ENCODE peak calls at places on chromosomes 5 and 9, in four cellular contexts. One of them, this sample, is unnamed.

GRCh38 chr9:8371686-8372085 is 572.1 kb upstream of the DMAC1 start:
- DNase-seq in HCT116: no peak
- DNase-seq in brain microvascular endothelial cell: no peak
- DNase-seq in foreskin fibroblast: no peak
- DNase-seq in this sample: no peak

GRCh38 chr9:4111233-4112000 is 188.5 kb downstream of the GLIS3 start:
- DNase-seq in HCT116: no peak
- DNase-seq in brain microvascular endothelial cell: no peak
- DNase-seq in foreskin fibroblast: peak
- DNase-seq in this sample: no peak

GRCh38 chr5:39149966-39150365 is 69.4 kb downstream of the FYB1 start:
- DNase-seq in brain microvascular endothelial cell: no peak
- DNase-seq in foreskin fibroblast: no peak
- DNase-seq in HCT116: no peak
- DNase-seq in this sample: no peak

GRCh38 chr9:99345936-99346335 is 123.9 kb downstream of the SEC61B start:
- DNase-seq in foreskin fibroblast: peak
- DNase-seq in HCT116: no peak
- DNase-seq in brain microvascular endothelial cell: peak
- DNase-seq in this sample: no peak

GRCh38 chr5:133245191-133246052 is 193.6 kb downstream of the HSPA4 start:
- DNase-seq in foreskin fibroblast: peak
- DNase-seq in brain microvascular endothelial cell: peak
- DNase-seq in HCT116: peak
- DNase-seq in this sample: peak

GRCh38 chr9:81682177-81682576 is 7.2 kb downstream of the TLE1 start:
- DNase-seq in HCT116: no peak
- DNase-seq in brain microvascular endothelial cell: no peak
- DNase-seq in foreskin fibroblast: no peak
- DNase-seq in this sample: no peak

GRCh38 chr5:63175850-63176249 is 597.2 kb downstream of the LRRC70 start:
- DNase-seq in foreskin fibroblast: no peak
- DNase-seq in HCT116: no peak
- DNase-seq in brain microvascular endothelial cell: no peak
- DNase-seq in this sample: no peak

GRCh38 chr5:68093455-68094159 is 121.9 kb upstream of the PIK3R1 start:
- DNase-seq in brain microvascular endothelial cell: no peak
- DNase-seq in HCT116: no peak
- DNase-seq in foreskin fibroblast: no peak
- DNase-seq in this sample: no peak

GRCh38 chr5:97142521-97143254 is at the start of gene LIX1:
- DNase-seq in brain microvascular endothelial cell: peak
- DNase-seq in foreskin fibroblast: peak
- DNase-seq in HCT116: no peak
- DNase-seq in this sample: peak

GRCh38 chr5:81424728-81425127 is 30.8 kb upstream of the ACOT12 start:
- DNase-seq in foreskin fibroblast: peak
- DNase-seq in HCT116: no peak
- DNase-seq in brain microvascular endothelial cell: no peak
- DNase-seq in this sample: no peak

GRCh38 chr5:96219580-96220281 is 213.3 kb downstream of the PCSK1 start:
- DNase-seq in HCT116: no peak
- DNase-seq in brain microvascular endothelial cell: peak
- DNase-seq in foreskin fibroblast: peak
- DNase-seq in this sample: no peak

GRCh38 chr9:101727621-101728524 is 10.6 kb downstream of the GRIN3A start:
- DNase-seq in brain microvascular endothelial cell: peak
- DNase-seq in HCT116: no peak
- DNase-seq in foreskin fibroblast: peak
- DNase-seq in this sample: no peak

GRCh38 chr5:44885903-44886302 is 77.2 kb downstream of the MRPS30 start:
- DNase-seq in brain microvascular endothelial cell: no peak
- DNase-seq in foreskin fibroblast: no peak
- DNase-seq in HCT116: no peak
- DNase-seq in this sample: no peak

GRCh38 chr9:72315510-72316287 is 49.3 kb downstream of the ZFAND5 start:
- DNase-seq in HCT116: no peak
- DNase-seq in foreskin fibroblast: peak
- DNase-seq in brain microvascular endothelial cell: no peak
- DNase-seq in this sample: peak

GRCh38 chr5:97229688-97230285 is 46.7 kb upstream of the RIOK2 start:
- DNase-seq in HCT116: no peak
- DNase-seq in foreskin fibroblast: peak
- DNase-seq in brain microvascular endothelial cell: peak
- DNase-seq in this sample: no peak

DNA sequence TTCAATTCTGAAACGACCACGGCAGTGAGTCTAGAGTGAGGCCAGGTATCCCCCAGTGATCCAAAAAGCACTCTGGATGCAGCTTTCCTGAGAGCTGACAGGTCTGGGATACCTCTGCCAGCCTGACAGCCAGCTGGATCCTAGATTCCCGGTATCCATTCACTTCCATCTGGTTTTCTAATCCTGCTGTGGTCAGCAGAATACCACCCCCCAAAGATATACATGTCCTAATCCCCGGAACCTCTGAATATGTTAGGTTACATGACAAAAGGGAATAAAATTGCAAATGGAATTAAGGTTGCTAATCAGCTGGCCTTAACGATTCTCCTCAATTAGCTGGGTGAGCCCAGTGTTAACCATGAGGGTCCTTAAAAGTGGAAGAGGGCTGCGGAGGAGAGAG is 1.4 kb upstream of the ZNF79 start:
- DNase-seq in HCT116: no peak
- DNase-seq in brain microvascular endothelial cell: no peak
- DNase-seq in foreskin fibroblast: no peak
- DNase-seq in this sample: no peak
- H3K4me3 ChIP-seq in HCT116: peak
- H3K4me3 ChIP-seq in brain microvascular endothelial cell: peak
- H3K4me3 ChIP-seq in foreskin fibroblast: peak
- H3K4me3 ChIP-seq in this sample: peak

GRCh38 chr9:111719541-111719940 is 58.1 kb downstream of the GNG10 start:
- DNase-seq in HCT116: no peak
- DNase-seq in brain microvascular endothelial cell: no peak
- DNase-seq in foreskin fibroblast: no peak
- DNase-seq in this sample: no peak

GRCh38 chr9:111715471-111715870 is 54.1 kb downstream of the GNG10 start:
- DNase-seq in brain microvascular endothelial cell: no peak
- DNase-seq in HCT116: no peak
- DNase-seq in foreskin fibroblast: peak
- DNase-seq in this sample: no peak

DNA sequence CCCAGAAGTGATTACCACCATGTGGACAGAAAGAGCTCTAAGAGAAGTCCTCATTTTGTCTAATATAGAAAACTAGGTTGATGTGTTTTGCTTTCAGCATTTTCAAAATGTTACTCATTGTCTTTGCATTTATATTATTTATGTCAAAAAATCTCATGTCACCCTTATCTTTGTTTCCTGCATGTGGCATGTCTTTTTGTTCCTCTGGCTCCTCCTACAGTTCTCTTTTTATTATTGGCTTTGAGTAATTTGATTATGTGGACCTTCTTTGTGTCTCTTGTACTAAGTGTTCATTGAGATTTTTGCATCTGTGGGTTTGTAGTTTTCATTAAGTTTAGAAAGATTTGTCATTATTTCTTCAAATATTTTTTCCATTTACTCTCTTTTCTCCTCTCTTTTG is 58.8 kb downstream of the GNG10 start:
- DNase-seq in HCT116: no peak
- DNase-seq in foreskin fibroblast: peak
- DNase-seq in brain microvascular endothelial cell: no peak
- DNase-seq in this sample: no peak
- H3K4me3 ChIP-seq in HCT116: no peak
- H3K4me3 ChIP-seq in foreskin fibroblast: no peak
- H3K4me3 ChIP-seq in brain microvascular endothelial cell: no peak
- H3K4me3 ChIP-seq in this sample: no peak

GRCh38 chr9:19490269-19490668 is 81.5 kb downstream of the ACER2 start:
- DNase-seq in brain microvascular endothelial cell: no peak
- DNase-seq in foreskin fibroblast: no peak
- DNase-seq in HCT116: no peak
- DNase-seq in this sample: no peak
- H3K4me3 ChIP-seq in brain microvascular endothelial cell: no peak
- H3K4me3 ChIP-seq in foreskin fibroblast: no peak
- H3K4me3 ChIP-seq in HCT116: no peak
- H3K4me3 ChIP-seq in this sample: no peak

DNA sequence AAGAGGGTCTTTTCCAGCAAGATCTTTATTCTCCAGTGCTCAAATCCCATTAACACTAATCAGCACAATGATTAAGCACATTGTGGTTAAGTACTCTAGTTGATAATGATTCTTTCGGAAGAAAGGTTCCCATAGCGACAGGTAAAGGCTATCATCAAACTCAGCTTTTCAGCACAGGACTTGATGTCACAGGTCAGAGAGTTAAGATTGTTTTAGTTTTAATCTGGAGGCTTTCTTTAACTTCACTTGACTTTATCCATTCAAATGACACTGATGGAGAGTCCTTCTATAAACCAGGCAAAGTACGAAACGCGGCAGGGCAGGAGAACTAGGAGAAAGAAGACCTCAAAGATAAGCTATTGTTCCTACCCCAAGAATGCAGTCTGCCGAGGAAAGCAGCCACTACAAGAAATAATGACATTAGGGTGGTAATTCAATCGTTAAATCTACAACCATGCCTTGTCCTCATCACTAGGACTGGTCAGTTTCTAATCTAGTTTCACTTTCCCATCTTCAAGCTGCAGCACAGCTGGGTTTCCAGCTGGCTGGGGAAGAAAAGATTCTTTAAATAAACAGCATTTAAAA is 4.6 kb downstream of the NRG2 start:
- DNase-seq in foreskin fibroblast: peak
- DNase-seq in brain microvascular endothelial cell: no peak
- DNase-seq in HCT116: no peak
- DNase-seq in this sample: no peak
- H3K4me3 ChIP-seq in foreskin fibroblast: peak
- H3K4me3 ChIP-seq in brain microvascular endothelial cell: peak
- H3K4me3 ChIP-seq in HCT116: no peak
- H3K4me3 ChIP-seq in this sample: no peak

DNA sequence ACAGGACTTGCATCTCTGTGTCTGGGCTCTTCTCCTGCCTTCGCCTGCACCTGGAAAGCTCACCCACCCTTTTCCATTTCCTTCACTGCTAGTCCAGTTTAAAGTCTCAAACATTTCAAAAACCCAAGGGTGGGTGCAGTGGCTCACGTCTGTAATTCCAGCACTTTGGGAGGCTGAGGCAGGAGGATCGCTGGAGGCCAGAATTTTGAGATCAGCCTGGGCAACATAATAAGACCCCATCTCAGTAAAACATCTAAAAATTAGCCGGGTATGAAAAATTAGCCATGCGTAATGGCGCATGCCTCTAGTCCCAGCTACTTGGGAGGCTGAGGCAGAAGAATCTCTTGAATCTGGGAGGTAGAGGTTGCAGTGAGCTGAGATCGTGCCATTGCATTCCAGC is 139.9 kb upstream of the RETREG1 start:
- DNase-seq in foreskin fibroblast: no peak
- DNase-seq in brain microvascular endothelial cell: no peak
- DNase-seq in HCT116: no peak
- DNase-seq in this sample: no peak
- H3K4me3 ChIP-seq in foreskin fibroblast: no peak
- H3K4me3 ChIP-seq in brain microvascular endothelial cell: no peak
- H3K4me3 ChIP-seq in HCT116: no peak
- H3K4me3 ChIP-seq in this sample: no peak

GRCh38 chr9:105064248-105065118 is 136.5 kb upstream of the ABCA1 start:
- DNase-seq in HCT116: no peak
- DNase-seq in brain microvascular endothelial cell: peak
- DNase-seq in foreskin fibroblast: peak
- DNase-seq in this sample: peak
- H3K4me3 ChIP-seq in HCT116: no peak
- H3K4me3 ChIP-seq in brain microvascular endothelial cell: no peak
- H3K4me3 ChIP-seq in foreskin fibroblast: no peak
- H3K4me3 ChIP-seq in this sample: peak

GRCh38 chr9:126500600-126501382 is 112.9 kb upstream of the LMX1B start:
- DNase-seq in HCT116: peak
- DNase-seq in foreskin fibroblast: peak
- DNase-seq in brain microvascular endothelial cell: peak
- DNase-seq in this sample: peak
- H3K4me3 ChIP-seq in HCT116: no peak
- H3K4me3 ChIP-seq in foreskin fibroblast: no peak
- H3K4me3 ChIP-seq in brain microvascular endothelial cell: no peak
- H3K4me3 ChIP-seq in this sample: no peak

DNA sequence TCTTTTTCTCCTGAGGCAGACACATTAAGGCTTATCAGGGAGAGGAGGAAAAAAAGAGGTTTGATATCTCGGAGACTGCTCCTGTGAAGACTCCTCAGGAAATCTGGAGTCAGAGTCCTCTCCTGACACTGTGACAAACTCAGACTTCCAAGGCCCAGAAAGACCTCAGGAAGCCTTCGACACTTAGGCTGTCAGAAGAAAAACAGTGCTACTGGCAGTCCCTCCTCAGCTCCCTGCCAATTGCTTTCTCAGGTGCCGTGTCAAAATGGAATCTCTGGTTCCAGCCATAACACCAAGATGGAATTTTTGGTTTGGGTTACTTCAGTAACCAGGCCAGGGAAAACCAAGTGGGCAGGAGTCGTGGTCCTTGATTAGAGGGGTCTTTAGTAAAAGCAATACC is 4.1 kb downstream of the STK10 start:
- DNase-seq in foreskin fibroblast: no peak
- DNase-seq in brain microvascular endothelial cell: no peak
- DNase-seq in HCT116: no peak
- DNase-seq in this sample: no peak
- H3K4me3 ChIP-seq in foreskin fibroblast: no peak
- H3K4me3 ChIP-seq in brain microvascular endothelial cell: no peak
- H3K4me3 ChIP-seq in HCT116: no peak
- H3K4me3 ChIP-seq in this sample: no peak

DNA sequence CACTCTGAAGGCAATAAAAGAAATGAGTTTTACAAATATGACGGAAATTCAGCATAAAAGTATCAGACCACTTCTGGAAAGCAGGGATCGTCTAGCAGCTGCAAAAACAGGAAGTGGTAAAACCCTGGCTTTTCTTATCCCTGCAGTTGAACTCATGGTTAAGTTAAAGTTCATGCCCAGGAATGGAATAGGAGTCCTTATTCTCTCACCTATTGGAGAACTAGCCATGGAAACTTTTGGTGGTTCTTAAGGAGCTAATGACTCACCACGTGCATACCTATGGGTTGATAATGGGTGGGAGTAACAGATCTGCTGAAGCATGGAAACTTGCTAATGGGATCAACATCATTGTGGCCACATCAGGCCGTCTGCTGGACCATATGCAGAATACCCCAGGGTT is 93.5 kb upstream of the RGMB start:
- DNase-seq in HCT116: no peak
- DNase-seq in foreskin fibroblast: peak
- DNase-seq in brain microvascular endothelial cell: peak
- DNase-seq in this sample: no peak
- H3K4me3 ChIP-seq in HCT116: no peak
- H3K4me3 ChIP-seq in foreskin fibroblast: no peak
- H3K4me3 ChIP-seq in brain microvascular endothelial cell: no peak
- H3K4me3 ChIP-seq in this sample: no peak

GRCh38 chr9:114592356-114592755 is 4.8 kb downstream of the ATP6V1G1 start:
- DNase-seq in HCT116: no peak
- DNase-seq in brain microvascular endothelial cell: peak
- DNase-seq in foreskin fibroblast: no peak
- DNase-seq in this sample: no peak
- H3K4me3 ChIP-seq in HCT116: no peak
- H3K4me3 ChIP-seq in brain microvascular endothelial cell: no peak
- H3K4me3 ChIP-seq in foreskin fibroblast: no peak
- H3K4me3 ChIP-seq in this sample: no peak

This sample was measured in PC-9.